ENCODE peak calls at places on chromosomes 3 and 15, in nine cellular contexts. U is AG04450; G is lower lobe of right lung; W is CD8-positive, alpha-beta memory T cell; Z is neural progenitor cell; I is Panc1; Y is mesenchymal stem cell; R is CD4-positive, CD25-positive, alpha-beta regulatory T cell; B is CD8-positive, alpha-beta T cell. L is an unnamed sample. For H3K9me3 and H3K27me3, the result is how much of the 10 kb centered on the place peaks cover.

GRCh38 chr3:38645601-38646000 is 3.9 kb downstream of the SCN5A start:
- DNase-seq in U (no peak), G (no peak), W (no peak), Z (no peak), I (no peak), Y (no peak), R (no peak), B (no peak), L (no peak)

GRCh38 chr15:85620321-85621044 is 174.2 kb downstream of the KLHL25 start:
- DNase-seq in U (no peak), G (no peak), W (no peak), Z (no peak), I (no peak), Y (peak), R (no peak), B (no peak), L (no peak)

GRCh38 chr3:155782390-155782953 is 23.6 kb downstream of the C3orf33 start:
- DNase-seq in U (no peak), G (no peak), W (no peak), Z (no peak), I (no peak), Y (no peak), R (no peak), B (no peak), L (no peak)

GRCh38 chr3:6062226-6063187 is 798.4 kb upstream of the GRM7 start:
- DNase-seq in U (no peak), G (no peak), W (no peak), Z (peak), I (no peak), Y (no peak), R (no peak), B (no peak), L (no peak)

GRCh38 chr3:33718595-33718907 is 497 bp upstream of the CLASP2 start:
- DNase-seq in U (no peak), G (no peak), W (no peak), Z (no peak), I (no peak), Y (no peak), R (no peak), B (no peak), L (no peak)

GRCh38 chr15:59284768-59285368 is 78.2 kb downstream of the LDHAL6B start:
- DNase-seq in U (no peak), G (no peak), W (no peak), Z (no peak), I (no peak), Y (no peak), R (no peak), B (no peak), L (no peak)

GRCh38 chr15:35071071-35071470 is 14.0 kb downstream of the NANOGP8 start:
- DNase-seq in U (no peak), G (no peak), W (no peak), Z (no peak), I (no peak), Y (no peak), R (no peak), B (no peak), L (no peak)

GRCh38 chr3:72347819-72348319 is 500.4 kb downstream of the SHQ1 start:
- DNase-seq in U (peak), G (peak), W (no peak), Z (peak), I (no peak), Y (peak), R (peak), B (peak), L (no peak)

GRCh38 chr3:138850151-138850550 is 15.4 kb upstream of the PIK3CB start:
- DNase-seq in U (no peak), G (no peak), W (no peak), Z (no peak), I (no peak), Y (peak), R (no peak), B (no peak), L (no peak)

GRCh38 chr3:151969026-151969658 is 95.7 kb downstream of the SUCNR1 start:
- DNase-seq in U (no peak), G (no peak), W (no peak), Z (peak), I (no peak), Y (peak), R (no peak), B (no peak), L (no peak)

GRCh38 chr3:18988619-18989229 is 159.6 kb upstream of the KCNH8 start:
- DNase-seq in U (no peak), G (no peak), W (no peak), Z (peak), I (no peak), Y (peak), R (peak), B (no peak), L (no peak)

GRCh38 chr15:63497642-63498100 is 6.7 kb upstream of the USP3 start:
- DNase-seq in U (no peak), G (peak), W (peak), Z (no peak), I (no peak), Y (peak), R (peak), B (peak), L (peak)

GRCh38 chr3:45546636-45547201 is 47.8 kb upstream of the LIMD1 start:
- DNase-seq in U (no peak), G (no peak), W (no peak), Z (peak), I (no peak), Y (no peak), R (no peak), B (no peak), L (peak)

GRCh38 chr3:197302696-197303341 is 4.4 kb upstream of the DLG1 start:
- DNase-seq in U (no peak), G (no peak), W (no peak), Z (no peak), I (no peak), Y (peak), R (no peak), B (no peak), L (no peak)

GRCh38 chr3:115958531-115958930 is 335.2 kb downstream of the GAP43 start:
- DNase-seq in U (no peak), G (no peak), W (no peak), Z (no peak), I (no peak), Y (no peak), R (no peak), B (no peak), L (no peak)

GRCh38 chr15:30038667-30039523 is 43.9 kb upstream of the GOLGA8J start:
- DNase-seq in U (no peak), G (no peak), W (no peak), Z (no peak), I (no peak), Y (no peak), R (no peak), B (no peak), L (no peak)

GRCh38 chr15:42102646-42103235 is 8.4 kb upstream of the PLA2G4D start:
- DNase-seq in U (peak), G (no peak), W (no peak), Z (no peak), I (no peak), Y (peak), R (no peak), B (no peak), L (no peak)

GRCh38 chr3:51408813-51409212 is 17.7 kb downstream of the RBM15B start:
- DNase-seq in U (no peak), G (no peak), W (no peak), Z (no peak), I (no peak), Y (no peak), R (no peak), B (no peak), L (no peak)

GRCh38 chr3:70308760-70309159 is 3.7 kb downstream of the MDFIC2 start:
- DNase-seq in U (peak), G (no peak), W (no peak), Z (peak), I (no peak), Y (no peak), R (no peak), B (no peak), L (no peak)

GRCh38 chr3:1830851-1831250 is 267.8 kb upstream of the CNTN4 start:
- DNase-seq in U (no peak), G (no peak), W (no peak), Z (no peak), I (no peak), Y (no peak), R (no peak), B (no peak), L (no peak)

GRCh38 chr15:91252322-91252721 is 152.3 kb downstream of the SV2B start:
- DNase-seq in U (no peak), G (no peak), W (no peak), Z (no peak), I (no peak), Y (no peak), R (no peak), B (no peak), L (no peak)

GRCh38 chr3:9201278-9201677 is 48.2 kb downstream of the SRGAP3 start:
- DNase-seq in U (no peak), G (no peak), W (no peak), Z (no peak), I (no peak), Y (no peak), R (no peak), B (no peak), L (no peak)

GRCh38 chr15:38226867-38227266 is 25.8 kb upstream of the SPRED1 start:
- DNase-seq in U (peak), G (no peak), W (no peak), Z (no peak), I (peak), Y (peak), R (no peak), B (no peak), L (no peak)

GRCh38 chr15:79025201-79025600 is 65.4 kb downstream of the RASGRF1 start:
- DNase-seq in U (no peak), G (peak), W (no peak), Z (peak), I (no peak), Y (no peak), R (peak), B (no peak), L (no peak)

GRCh38 chr3:194617058-194617671 is 16.1 kb downstream of the TMEM44 start:
- DNase-seq in U (no peak), G (no peak), W (no peak), Z (no peak), I (no peak), Y (no peak), R (no peak), B (no peak), L (no peak)

DNA sequence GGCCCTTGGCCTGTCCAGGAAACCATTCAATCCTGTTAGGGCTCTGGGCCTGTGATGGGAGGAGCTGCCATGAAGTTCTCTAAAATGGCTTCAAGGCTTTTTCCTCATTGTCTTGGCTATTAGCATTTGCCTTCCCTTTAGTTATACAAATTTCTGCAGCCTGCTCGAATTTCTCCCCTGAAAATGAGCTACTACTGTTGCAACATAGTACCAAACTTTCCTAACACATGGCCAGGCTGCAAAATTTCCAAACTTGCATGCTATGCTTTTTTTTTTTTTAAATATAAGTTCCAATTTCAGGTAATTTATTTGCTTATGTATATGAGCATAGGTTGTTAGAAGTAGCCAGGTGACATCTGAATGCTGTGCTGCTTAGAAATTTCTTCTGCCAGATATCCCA is 560.8 kb upstream of the TBL1XR1 start:
- DNase-seq in U (no peak), G (no peak), W (no peak), Z (no peak), I (no peak), Y (no peak), R (no peak), B (no peak), L (no peak)
- H3K9me3 ChIP-seq in U (under half), G (under half), W (under half), Z (under half), I (under half), Y (under half), R (under half), B (under half), L (under half)

GRCh38 chr15:32885711-32886110 is 167.9 kb downstream of the GREM1 start:
- DNase-seq in U (no peak), G (no peak), W (no peak), Z (no peak), I (no peak), Y (no peak), R (no peak), B (no peak), L (no peak)
- H3K27ac ChIP-seq in U (no peak), G (no peak), W (no peak), Z (no peak), I (no peak), Y (no peak), R (no peak), B (no peak), L (no peak)

GRCh38 chr3:13596426-13597205 is 47.7 kb downstream of the FBLN2 start:
- DNase-seq in U (no peak), G (no peak), W (no peak), Z (no peak), I (no peak), Y (no peak), R (no peak), B (no peak), L (no peak)
- H3K27me3 ChIP-seq in U (under half), G (under half), W (under half), Z (under half), I (under half), Y (under half), R (under half), B (under half), L (under half)

GRCh38 chr3:147418352-147418751 is 9.2 kb downstream of the ZIC1 start:
- DNase-seq in U (no peak), G (no peak), W (no peak), Z (peak), I (no peak), Y (no peak), R (no peak), B (no peak), L (no peak)
- H3K9me3 ChIP-seq in U (under half), G (under half), W (under half), Z (under half), I (under half), Y (under half), R (under half), B (under half), L (under half)

GRCh38 chr3:17605934-17606333 is 136.5 kb downstream of the TBC1D5 start:
- DNase-seq in U (no peak), G (no peak), W (no peak), Z (no peak), I (no peak), Y (no peak), R (no peak), B (no peak), L (no peak)

GRCh38 chr3:17602126-17602525 is 140.3 kb downstream of the TBC1D5 start:
- DNase-seq in U (no peak), G (no peak), W (no peak), Z (no peak), I (no peak), Y (no peak), R (no peak), B (no peak), L (no peak)

GRCh38 chr3:17605032-17605431 is 137.4 kb downstream of the TBC1D5 start:
- DNase-seq in U (peak), G (no peak), W (no peak), Z (no peak), I (no peak), Y (peak), R (no peak), B (no peak), L (no peak)

DNA sequence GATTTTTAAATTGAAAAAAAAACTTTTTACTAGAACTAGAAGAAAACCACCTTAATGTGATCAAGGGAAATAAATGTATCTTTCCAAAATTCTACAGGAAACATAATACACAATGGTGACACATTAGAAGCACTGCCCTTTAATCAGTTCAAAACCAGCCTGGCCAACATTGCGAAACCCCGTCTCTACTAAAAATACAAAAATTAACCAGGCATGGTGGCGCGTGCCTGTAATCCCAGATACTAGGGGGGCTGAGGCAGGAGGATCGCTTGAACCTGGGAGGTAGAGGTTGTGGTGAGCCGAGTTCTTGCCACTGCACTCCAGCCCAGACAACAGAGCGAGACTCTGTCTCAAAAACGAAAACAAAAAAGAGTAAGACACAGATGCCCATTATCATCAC is 134.5 kb downstream of the TBC1D5 start:
- DNase-seq in U (no peak), G (no peak), W (no peak), Z (no peak), I (no peak), Y (no peak), R (no peak), B (no peak), L (no peak)
- H3K27ac ChIP-seq in U (no peak), G (no peak), W (no peak), Z (no peak), I (no peak), Y (no peak), R (no peak), B (no peak), L (no peak)

DNA sequence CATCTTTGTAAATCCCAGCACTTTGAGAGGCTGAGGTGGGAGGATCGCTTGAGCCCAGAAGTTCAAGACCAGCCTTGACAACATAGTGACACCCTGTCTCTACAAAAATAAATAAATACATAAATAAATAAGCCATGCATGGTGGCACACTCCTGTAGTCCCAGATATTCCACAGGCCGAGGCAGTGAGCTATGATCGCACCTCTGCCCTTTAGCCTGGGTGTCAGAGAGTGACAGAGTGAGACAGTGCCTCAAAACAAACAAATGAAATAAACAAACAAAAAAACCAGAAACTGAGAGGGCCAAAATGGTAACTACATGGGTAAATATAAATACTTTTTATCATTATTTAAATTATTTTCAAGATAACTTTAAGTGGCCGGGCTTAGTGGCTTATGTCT is 445.4 kb downstream of the ZIC1 start:
- DNase-seq in U (no peak), G (no peak), W (no peak), Z (no peak), I (no peak), Y (no peak), R (no peak), B (no peak), L (no peak)
- H3K27me3 ChIP-seq in U (under half), G (under half), W (under half), Z (under half), I (under half), Y (under half), R (under half), B (under half), L (under half)